ENCODE peak calls at places on chromosomes 6 and 20, in six cellular contexts. Z, I, H, E, D and K are unnamed samples. For H3K4me1, the result is how much of the 10 kb centered on the place peaks cover.

GRCh38 chr20:52217689-52218395 is 26.3 kb upstream of the ZFP64 start:
- DNase-seq in E (no peak), I (no peak), D (no peak), H (no peak), Z (no peak), K (no peak)

GRCh38 chr6:82144007-82144851 is 103.3 kb downstream of the IBTK start:
- DNase-seq in D (no peak), Z (peak), E (no peak), H (peak), I (peak), K (no peak)

GRCh38 chr6:85403331-85404015 is 46.4 kb upstream of the NT5E start:
- DNase-seq in E (no peak), D (no peak), H (no peak), Z (peak), I (no peak), K (no peak)

GRCh38 chr6:154848580-154848979 is 115.4 kb downstream of the SCAF8 start:
- DNase-seq in I (no peak), H (no peak), E (no peak), D (no peak), Z (peak), K (no peak)

GRCh38 chr20:48463916-48464315 is 363.9 kb downstream of the PREX1 start:
- DNase-seq in Z (no peak), I (no peak), H (no peak), D (no peak), E (no peak), K (no peak)

GRCh38 chr20:34921436-34921835 is 34.2 kb downstream of the GSS start:
- DNase-seq in D (no peak), Z (no peak), I (no peak), H (no peak), E (no peak), K (no peak)

GRCh38 chr6:130396722-130397121 is 30.9 kb downstream of the TMEM200A start:
- DNase-seq in E (no peak), I (no peak), Z (no peak), D (no peak), H (no peak), K (no peak)

GRCh38 chr6:119594907-119595306 is 245.3 kb upstream of the MAN1A1 start:
- DNase-seq in E (no peak), D (no peak), Z (no peak), I (no peak), H (no peak), K (no peak)

GRCh38 chr6:92791403-92791802 is 628.0 kb downstream of the EPHA7 start:
- DNase-seq in D (no peak), E (no peak), I (no peak), H (no peak), Z (no peak), K (no peak)

GRCh38 chr6:106081715-106082114 is 4.4 kb upstream of the PRDM1 start:
- DNase-seq in E (no peak), H (no peak), D (no peak), Z (no peak), I (no peak), K (no peak)

GRCh38 chr6:29597184-29597583 is 12.3 kb downstream of the OR2H2 start:
- DNase-seq in H (no peak), Z (no peak), D (no peak), E (no peak), I (no peak), K (no peak)

GRCh38 chr6:23659125-23659524 is 466.9 kb upstream of the NRSN1 start:
- DNase-seq in H (no peak), I (no peak), Z (peak), D (no peak), E (no peak), K (no peak)

GRCh38 chr6:37940074-37940847 is 120.7 kb downstream of the ZFAND3 start:
- DNase-seq in H (no peak), I (peak), D (no peak), E (no peak), Z (peak), K (peak)

GRCh38 chr20:36493013-36493800 is 48.1 kb upstream of the MYL9 start:
- DNase-seq in H (no peak), E (no peak), I (no peak), Z (no peak), D (no peak), K (no peak)

GRCh38 chr20:38405132-38405531 is 30.0 kb downstream of the SNHG17 start:
- DNase-seq in H (no peak), I (no peak), Z (peak), D (no peak), E (no peak), K (no peak)

GRCh38 chr20:43975096-43975768 is 60.6 kb downstream of the TOX2 start:
- DNase-seq in D (no peak), Z (peak), I (no peak), H (peak), E (no peak), K (no peak)

GRCh38 chr6:74280130-74280692 is 584.2 kb downstream of the CD109 start:
- DNase-seq in H (no peak), D (no peak), I (no peak), Z (peak), E (no peak), K (no peak)

GRCh38 chr6:64489760-64490159 is 854.2 kb downstream of the PHF3 start:
- DNase-seq in Z (no peak), E (no peak), I (no peak), H (no peak), D (no peak), K (no peak)

GRCh38 chr20:25120462-25120861 is 38.5 kb upstream of the VSX1 start:
- DNase-seq in E (no peak), Z (no peak), H (no peak), I (no peak), D (no peak), K (no peak)

GRCh38 chr20:1567392-1568165 is 10.1 kb upstream of the SIRPD start:
- DNase-seq in E (no peak), D (no peak), H (peak), I (no peak), Z (no peak), K (no peak)

GRCh38 chr20:35034150-35034549 is 58.5 kb downstream of the TRPC4AP start:
- DNase-seq in E (no peak), H (no peak), I (no peak), D (no peak), Z (no peak), K (no peak)

GRCh38 chr6:168410035-168410434 is 30.9 kb upstream of the SMOC2 start:
- DNase-seq in E (no peak), H (no peak), Z (no peak), D (no peak), I (no peak), K (no peak)

GRCh38 chr6:7156666-7157278 is 49.0 kb downstream of the RREB1 start:
- DNase-seq in E (no peak), D (peak), I (peak), Z (peak), H (no peak), K (no peak)

GRCh38 chr6:45505470-45505869 is 127.7 kb upstream of the SUPT3H start:
- DNase-seq in Z (no peak), E (no peak), D (no peak), H (no peak), I (no peak), K (no peak)

GRCh38 chr6:33995046-33995872 is 150.6 kb downstream of the GRM4 start:
- DNase-seq in I (no peak), H (no peak), E (no peak), D (no peak), Z (peak), K (no peak)

GRCh38 chr6:54586251-54586650 is 260.3 kb upstream of the FAM83B start:
- DNase-seq in E (no peak), D (no peak), I (no peak), H (no peak), Z (peak), K (no peak)

GRCh38 chr6:24524801-24525200 is 30.0 kb downstream of the ALDH5A1 start:
- DNase-seq in E (no peak), I (no peak), D (no peak), H (peak), Z (peak), K (no peak)

GRCh38 chr20:57388953-57389694 is 2.1 kb upstream of the RBM38 start:
- DNase-seq in D (peak), H (peak), Z (peak), E (peak), I (peak), K (peak)

GRCh38 chr20:16005612-16006493 is 567.4 kb downstream of the KIF16B start:
- DNase-seq in E (no peak), Z (no peak), H (no peak), D (no peak), I (no peak), K (no peak)

GRCh38 chr6:89792881-89793280 is 26.7 kb downstream of the MDN1 start:
- DNase-seq in D (no peak), Z (peak), E (no peak), H (peak), I (no peak), K (no peak)

DNA sequence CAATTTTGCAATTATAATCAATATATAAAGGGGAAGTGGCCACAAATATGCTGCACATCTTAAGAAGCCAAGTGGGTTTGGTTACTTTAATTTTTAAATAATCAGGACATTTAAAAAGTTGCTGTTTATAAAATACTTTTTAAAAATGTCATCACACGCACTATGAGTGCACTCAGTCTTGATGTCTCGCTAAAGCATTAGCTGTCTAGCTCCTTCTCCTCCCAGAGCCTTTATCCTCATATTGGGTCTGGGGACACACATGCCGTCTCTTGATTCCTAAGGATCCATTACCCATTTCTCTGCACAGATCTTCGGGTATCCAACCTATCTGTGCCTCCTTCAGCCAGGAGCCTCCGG is 439 bp upstream of the CAP2 start:
- DNase-seq in Z (no peak), D (no peak), H (no peak), E (no peak), I (no peak), K (no peak)
- H3K27ac ChIP-seq in Z (peak), D (no peak), H (peak), E (no peak), I (no peak), K (peak)

GRCh38 chr20:63283397-63284082 is 9.4 kb upstream of the COL20A1 start:
- DNase-seq in H (no peak), D (no peak), Z (no peak), I (peak), E (no peak), K (no peak)
- H3K4me1 ChIP-seq in H (under half), D (under half), Z (under half), I (under half), E (under half), K (under half)

GRCh38 chr20:59334616-59335300 is 34.3 kb downstream of the EDN3 start:
- DNase-seq in E (no peak), H (no peak), Z (no peak), D (no peak), I (no peak), K (no peak)

GRCh38 chr20:59333928-59334327 is 33.5 kb downstream of the EDN3 start:
- DNase-seq in I (no peak), H (no peak), E (no peak), Z (no peak), D (no peak), K (no peak)

GRCh38 chr20:59333260-59333845 is 32.9 kb downstream of the EDN3 start:
- DNase-seq in E (no peak), D (no peak), H (no peak), Z (no peak), I (no peak), K (no peak)

GRCh38 chr20:59335401-59335800 is 35.0 kb downstream of the EDN3 start:
- DNase-seq in Z (no peak), H (no peak), D (no peak), I (no peak), E (no peak), K (no peak)

DNA sequence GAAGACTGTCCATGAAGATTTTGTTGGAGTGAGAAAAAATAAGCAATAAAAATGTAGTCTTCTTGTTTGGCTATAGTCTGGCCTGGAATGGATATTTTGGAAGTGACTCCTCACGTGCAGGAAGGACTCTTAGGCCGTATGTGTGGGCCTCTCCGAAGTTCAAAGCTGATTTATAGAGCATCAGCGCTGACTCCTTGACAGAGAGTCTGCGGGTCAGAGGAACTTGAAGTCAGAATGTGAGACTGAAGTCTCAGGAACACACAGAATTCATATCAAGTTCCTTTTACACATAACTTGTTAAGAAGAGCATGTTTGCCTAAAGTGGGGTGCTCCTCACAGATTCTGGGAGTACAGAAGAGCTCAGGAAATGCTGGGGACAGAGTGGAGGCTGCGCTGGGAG is 36.1 kb downstream of the EDN3 start:
- DNase-seq in I (no peak), Z (no peak), E (no peak), H (no peak), D (no peak), K (no peak)
- H3K4me3 ChIP-seq in I (no peak), Z (no peak), E (no peak), H (no peak), D (no peak), K (no peak)

GRCh38 chr6:16471898-16472297 is 233.5 kb downstream of the GMPR start:
- DNase-seq in E (no peak), D (no peak), H (no peak), Z (no peak), I (no peak), K (no peak)

GRCh38 chr6:16473908-16474791 is 235.8 kb downstream of the GMPR start:
- DNase-seq in E (no peak), Z (no peak), H (no peak), I (no peak), D (no peak), K (no peak)

GRCh38 chr6:16474834-16475781 is 236.7 kb downstream of the GMPR start:
- DNase-seq in E (peak), Z (no peak), D (no peak), I (no peak), H (no peak), K (no peak)

GRCh38 chr6:16472349-16473069 is 234.1 kb downstream of the GMPR start:
- DNase-seq in H (no peak), Z (no peak), I (no peak), D (no peak), E (no peak), K (no peak)

GRCh38 chr6:16473184-16473907 is 235.0 kb downstream of the GMPR start:
- DNase-seq in D (no peak), I (no peak), H (no peak), E (no peak), Z (no peak), K (no peak)
- H3K27ac ChIP-seq in D (no peak), I (no peak), H (no peak), E (no peak), Z (no peak), K (no peak)